ENCODE peak calls at places on chromosomes 3 and 15, in seven cellular contexts. Z, M, V, D, X, C and N are unnamed samples.

GRCh38 chr3:150385296-150386242 is 22.5 kb upstream of the TSC22D2 start:
- DNase-seq in Z (no peak), M (no peak), V (no peak), D (peak; percentile 53), X (no peak), C (no peak), N (no peak)

GRCh38 chr15:88674661-88675060 is 35.8 kb downstream of the ISG20 start:
- DNase-seq in Z (no peak), M (no peak), V (no peak), D (no peak), X (no peak), C (no peak), N (no peak)

GRCh38 chr3:45509038-45509767 is 85.3 kb upstream of the LIMD1 start:
- DNase-seq in Z (peak; percentile 80), M (no peak), V (no peak), D (no peak), X (peak; percentile 99), C (no peak), N (peak; percentile 49)

GRCh38 chr3:34106879-34107278 is 308.4 kb downstream of the PDCD6IP start:
- DNase-seq in Z (no peak), M (no peak), V (no peak), D (peak; percentile 33), X (peak; percentile 20), C (no peak), N (peak; percentile 71)

GRCh38 chr3:152071924-152072323 is 196.8 kb upstream of the MBNL1 start:
- DNase-seq in Z (no peak), M (no peak), V (no peak), D (peak; percentile 20), X (peak; percentile 59), C (no peak), N (no peak)

GRCh38 chr3:30607032-30607833 is 832 bp downstream of the TGFBR2 start:
- DNase-seq in Z (no peak), M (peak; percentile 35), V (peak; percentile 53), D (peak; percentile 65), X (peak; percentile 62), C (peak; percentile 74), N (peak; percentile 55)

GRCh38 chr3:111768571-111769100 is 90.4 kb upstream of the PHLDB2 start:
- DNase-seq in Z (no peak), M (no peak), V (no peak), D (no peak), X (peak; percentile 94), C (no peak), N (no peak)

GRCh38 chr3:55409802-55410201 is 77.3 kb downstream of the WNT5A start:
- DNase-seq in Z (no peak), M (no peak), V (no peak), D (no peak), X (peak; percentile 66), C (no peak), N (no peak)

GRCh38 chr3:172367205-172368105 is 80.8 kb downstream of the GHSR start:
- DNase-seq in Z (no peak), M (no peak), V (no peak), D (no peak), X (peak; percentile 54), C (no peak), N (no peak)

GRCh38 chr15:50450678-50451077 is 26.5 kb downstream of the USP8 start:
- DNase-seq in Z (no peak), M (no peak), V (no peak), D (no peak), X (no peak), C (no peak), N (no peak)

GRCh38 chr15:75389791-75390382 is 21.5 kb upstream of the MAN2C1 start:
- DNase-seq in Z (peak; percentile 0), M (no peak), V (no peak), D (no peak), X (peak; percentile 10), C (no peak), N (no peak)

GRCh38 chr3:186722457-186722856 is 5.3 kb downstream of the KNG1 start:
- DNase-seq in Z (no peak), M (no peak), V (no peak), D (no peak), X (no peak), C (no peak), N (peak; percentile 65)

GRCh38 chr3:16868513-16868912 is 16.2 kb upstream of the PLCL2 start:
- DNase-seq in Z (no peak), M (no peak), V (no peak), D (no peak), X (no peak), C (no peak), N (no peak)

GRCh38 chr15:33013827-33014445 is 180.6 kb downstream of the FMN1 start:
- DNase-seq in Z (no peak), M (no peak), V (no peak), D (no peak), X (peak; percentile 67), C (no peak), N (no peak)

GRCh38 chr3:170323371-170323770 is 34.1 kb upstream of the SKIL start:
- DNase-seq in Z (no peak), M (no peak), V (no peak), D (no peak), X (peak; percentile 78), C (no peak), N (no peak)

GRCh38 chr3:32614956-32615355 is 44.3 kb upstream of the DYNC1LI1 start:
- DNase-seq in Z (no peak), M (no peak), V (no peak), D (no peak), X (peak; percentile 56), C (no peak), N (no peak)

GRCh38 chr3:68919000-68919399 is 13.3 kb downstream of the TAFA4 start:
- DNase-seq in Z (no peak), M (no peak), V (no peak), D (no peak), X (peak; percentile 27), C (no peak), N (peak; percentile 52)

GRCh38 chr3:89957461-89957860 is 850.0 kb downstream of the EPHA3 start:
- DNase-seq in Z (no peak), M (no peak), V (no peak), D (no peak), X (peak; percentile 44), C (no peak), N (no peak)

GRCh38 chr3:14248849-14249523 is 70.4 kb downstream of the LSM3 start:
- DNase-seq in Z (peak; percentile 44), M (no peak), V (no peak), D (no peak), X (no peak), C (no peak), N (no peak)

GRCh38 chr15:72751751-72752455 is 31.7 kb downstream of the ADPGK start:
- DNase-seq in Z (no peak), M (no peak), V (no peak), D (no peak), X (peak; percentile 21), C (no peak), N (no peak)